ENCODE peak calls at places on chromosomes 4 and X, in six cellular contexts. One of them, this sample, is unnamed.

GRCh38 chrX:53190363-53190960 is 34.5 kb downstream of the KDM5C start:
- DNase-seq in tibial nerve: no peak
- DNase-seq in GM12878: no peak
- DNase-seq in HepG2: no peak
- DNase-seq in A549: no peak
- DNase-seq in HCT116: no peak
- DNase-seq in this sample: no peak

GRCh38 chr4:102500371-102501175 is 586 bp upstream of the NFKB1 start:
- DNase-seq in HCT116: no peak
- DNase-seq in A549: no peak
- DNase-seq in GM12878: no peak
- DNase-seq in HepG2: peak
- DNase-seq in tibial nerve: peak
- DNase-seq in this sample: peak

GRCh38 chr4:148998719-148999118 is 556.5 kb upstream of the NR3C2 start:
- DNase-seq in HepG2: peak
- DNase-seq in A549: no peak
- DNase-seq in tibial nerve: no peak
- DNase-seq in GM12878: no peak
- DNase-seq in HCT116: peak
- DNase-seq in this sample: no peak

GRCh38 chr4:75069493-75070074 is 136.7 kb downstream of the PARM1 start:
- DNase-seq in A549: no peak
- DNase-seq in HCT116: no peak
- DNase-seq in GM12878: peak
- DNase-seq in HepG2: no peak
- DNase-seq in tibial nerve: no peak
- DNase-seq in this sample: no peak

GRCh38 chr4:6293661-6294060 is 24.0 kb downstream of the WFS1 start:
- DNase-seq in HCT116: no peak
- DNase-seq in A549: no peak
- DNase-seq in HepG2: no peak
- DNase-seq in GM12878: no peak
- DNase-seq in tibial nerve: no peak
- DNase-seq in this sample: no peak

GRCh38 chr4:94451051-94451404 is 714 bp upstream of the PDLIM5 start:
- DNase-seq in A549: no peak
- DNase-seq in HCT116: no peak
- DNase-seq in GM12878: no peak
- DNase-seq in HepG2: no peak
- DNase-seq in tibial nerve: no peak
- DNase-seq in this sample: no peak

GRCh38 chr4:16516796-16517413 is 290.6 kb upstream of the TAPT1 start:
- DNase-seq in GM12878: no peak
- DNase-seq in tibial nerve: peak
- DNase-seq in A549: no peak
- DNase-seq in HCT116: no peak
- DNase-seq in HepG2: no peak
- DNase-seq in this sample: no peak

GRCh38 chrX:105816517-105816916 is 5.8 kb upstream of the NRK start:
- DNase-seq in tibial nerve: no peak
- DNase-seq in A549: no peak
- DNase-seq in HCT116: no peak
- DNase-seq in HepG2: no peak
- DNase-seq in GM12878: no peak
- DNase-seq in this sample: no peak

GRCh38 chr4:105145059-105145912 is 1.4 kb upstream of the TET2 start:
- DNase-seq in HepG2: no peak
- DNase-seq in A549: no peak
- DNase-seq in HCT116: no peak
- DNase-seq in GM12878: no peak
- DNase-seq in tibial nerve: no peak
- DNase-seq in this sample: no peak

GRCh38 chrX:42399632-42400024 is 378.3 kb downstream of the PPP1R2C start:
- DNase-seq in HepG2: no peak
- DNase-seq in A549: no peak
- DNase-seq in GM12878: no peak
- DNase-seq in HCT116: no peak
- DNase-seq in tibial nerve: no peak
- DNase-seq in this sample: no peak

GRCh38 chr4:154958621-154959358 is 177.7 kb downstream of the RBM46 start:
- DNase-seq in A549: no peak
- DNase-seq in HepG2: no peak
- DNase-seq in tibial nerve: peak
- DNase-seq in HCT116: no peak
- DNase-seq in GM12878: no peak
- DNase-seq in this sample: no peak

GRCh38 chr4:123364906-123365305 is 31.7 kb upstream of the SPRY1 start:
- DNase-seq in tibial nerve: no peak
- DNase-seq in HepG2: no peak
- DNase-seq in GM12878: no peak
- DNase-seq in A549: no peak
- DNase-seq in HCT116: no peak
- DNase-seq in this sample: no peak

GRCh38 chr4:156559346-156559745 is 412.3 kb downstream of the PDGFC start:
- DNase-seq in A549: no peak
- DNase-seq in GM12878: no peak
- DNase-seq in HepG2: no peak
- DNase-seq in HCT116: no peak
- DNase-seq in tibial nerve: no peak
- DNase-seq in this sample: no peak

GRCh38 chrX:47862680-47863079 is 26.0 kb downstream of the ZNF81 start:
- DNase-seq in tibial nerve: no peak
- DNase-seq in HCT116: no peak
- DNase-seq in HepG2: no peak
- DNase-seq in GM12878: no peak
- DNase-seq in A549: no peak
- DNase-seq in this sample: no peak

GRCh38 chr4:123406862-123407261 is 10.3 kb downstream of the SPRY1 start:
- DNase-seq in tibial nerve: no peak
- DNase-seq in A549: no peak
- DNase-seq in HCT116: no peak
- DNase-seq in GM12878: no peak
- DNase-seq in HepG2: no peak
- DNase-seq in this sample: no peak

GRCh38 chrX:151359341-151359740 is 37.7 kb upstream of the VMA21 start:
- DNase-seq in HCT116: no peak
- DNase-seq in HepG2: no peak
- DNase-seq in GM12878: no peak
- DNase-seq in tibial nerve: no peak
- DNase-seq in A549: no peak
- DNase-seq in this sample: no peak

GRCh38 chr4:87502580-87503238 is 26.5 kb downstream of the SPARCL1 start:
- DNase-seq in HCT116: peak
- DNase-seq in tibial nerve: no peak
- DNase-seq in A549: no peak
- DNase-seq in GM12878: no peak
- DNase-seq in HepG2: no peak
- DNase-seq in this sample: no peak

GRCh38 chr4:41538017-41538733 is at the start of gene LIMCH1:
- DNase-seq in GM12878: no peak
- DNase-seq in tibial nerve: peak
- DNase-seq in HepG2: no peak
- DNase-seq in A549: no peak
- DNase-seq in HCT116: no peak
- DNase-seq in this sample: peak

GRCh38 chrX:80237072-80237471 is 183.2 kb upstream of the TENT5D start:
- DNase-seq in HCT116: no peak
- DNase-seq in tibial nerve: no peak
- DNase-seq in GM12878: no peak
- DNase-seq in A549: no peak
- DNase-seq in HepG2: no peak
- DNase-seq in this sample: no peak

GRCh38 chrX:69505772-69506616 is 1.9 kb downstream of the NALF2 start:
- DNase-seq in GM12878: no peak
- DNase-seq in HCT116: no peak
- DNase-seq in A549: no peak
- DNase-seq in tibial nerve: no peak
- DNase-seq in HepG2: no peak
- DNase-seq in this sample: no peak

GRCh38 chr4:3342182-3342854 is 49.5 kb downstream of the RGS12 start:
- DNase-seq in tibial nerve: no peak
- DNase-seq in A549: peak
- DNase-seq in HCT116: no peak
- DNase-seq in GM12878: no peak
- DNase-seq in HepG2: peak
- DNase-seq in this sample: no peak

GRCh38 chr4:140849526-140849925 is 93.3 kb upstream of the TBC1D9 start:
- DNase-seq in HCT116: no peak
- DNase-seq in GM12878: no peak
- DNase-seq in HepG2: no peak
- DNase-seq in tibial nerve: no peak
- DNase-seq in A549: no peak
- DNase-seq in this sample: no peak

GRCh38 chr4:1463088-1463926 is 57.1 kb upstream of the NKX1-1 start:
- DNase-seq in HepG2: no peak
- DNase-seq in GM12878: no peak
- DNase-seq in A549: no peak
- DNase-seq in tibial nerve: no peak
- DNase-seq in HCT116: no peak
- DNase-seq in this sample: peak

GRCh38 chrX:56728752-56729151 is 291 bp upstream of the NBDY start:
- DNase-seq in A549: peak
- DNase-seq in HepG2: no peak
- DNase-seq in tibial nerve: peak
- DNase-seq in HCT116: no peak
- DNase-seq in GM12878: no peak
- DNase-seq in this sample: no peak

GRCh38 chr4:16838226-16838875 is 60.1 kb downstream of the LDB2 start:
- DNase-seq in tibial nerve: no peak
- DNase-seq in HepG2: no peak
- DNase-seq in GM12878: no peak
- DNase-seq in HCT116: no peak
- DNase-seq in A549: no peak
- DNase-seq in this sample: no peak

GRCh38 chr4:185693548-185694215 is 118.3 kb downstream of the SORBS2 start:
- DNase-seq in HepG2: no peak
- DNase-seq in HCT116: no peak
- DNase-seq in GM12878: no peak
- DNase-seq in A549: no peak
- DNase-seq in tibial nerve: no peak
- DNase-seq in this sample: no peak

GRCh38 chr4:54082168-54082567 is 17.8 kb upstream of the CHIC2 start:
- DNase-seq in tibial nerve: no peak
- DNase-seq in A549: peak
- DNase-seq in HCT116: peak
- DNase-seq in GM12878: no peak
- DNase-seq in HepG2: peak
- DNase-seq in this sample: no peak

DNA sequence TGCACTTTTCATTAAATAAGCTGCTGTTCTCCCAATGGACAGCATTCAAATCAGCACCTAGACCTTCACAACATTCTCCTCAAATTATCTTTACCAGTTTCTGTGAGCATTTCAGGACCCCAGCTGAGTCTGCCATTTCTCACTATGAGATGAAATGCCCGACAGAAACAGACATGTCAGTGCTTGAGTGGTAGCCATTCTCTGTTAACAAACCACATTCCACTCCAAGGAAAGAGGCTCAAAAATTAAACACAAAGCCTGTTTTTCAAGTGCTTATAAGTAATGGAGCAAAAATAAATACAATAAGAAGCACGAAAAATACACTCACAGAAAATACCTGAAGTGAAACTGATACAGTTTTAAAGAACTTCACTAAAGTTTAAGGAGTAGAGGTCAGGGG is 320.2 kb upstream of the PRPS2 start:
- DNase-seq in A549: no peak
- DNase-seq in HepG2: no peak
- DNase-seq in HCT116: no peak
- DNase-seq in tibial nerve: no peak
- DNase-seq in GM12878: no peak
- DNase-seq in this sample: no peak
- TF ChIP-seq POLR2A in A549: no peak
- TF ChIP-seq POLR2A in HepG2: no peak
- TF ChIP-seq POLR2A in HCT116: no peak
- TF ChIP-seq POLR2A in tibial nerve: no peak
- TF ChIP-seq POLR2A in GM12878: no peak
- TF ChIP-seq POLR2A in this sample: no peak

DNA sequence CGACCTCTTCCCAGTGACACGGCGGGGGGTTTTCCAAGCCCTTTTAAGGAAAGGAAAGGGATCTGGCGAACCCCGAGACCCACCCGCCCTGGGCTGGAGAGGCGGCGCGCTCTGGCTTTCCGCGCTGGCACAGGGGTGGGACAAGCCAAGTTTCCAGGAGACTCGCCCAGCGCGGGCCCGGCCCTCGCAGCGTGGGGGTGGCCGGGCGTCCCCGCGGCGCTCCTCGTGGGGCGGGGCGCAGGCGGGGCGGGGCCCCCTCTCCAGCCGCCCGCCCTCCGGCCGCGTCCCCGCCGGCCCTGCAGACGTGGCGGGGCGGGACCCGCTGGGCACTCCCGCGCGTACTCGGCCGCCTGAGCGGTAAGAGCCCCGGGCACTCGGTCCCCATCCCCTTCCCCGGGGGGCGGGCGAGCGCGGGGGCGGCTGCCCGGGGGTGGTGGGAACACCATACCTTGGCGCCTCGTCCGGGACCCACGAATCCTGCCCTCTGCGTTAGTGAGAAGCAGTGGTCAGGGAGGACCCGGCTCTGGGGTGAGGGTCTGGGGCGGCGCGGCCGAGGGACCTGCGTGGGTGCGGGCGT is at the start of gene FAM114A1:
- DNase-seq in HepG2: peak
- DNase-seq in A549: peak
- DNase-seq in GM12878: no peak
- DNase-seq in tibial nerve: peak
- DNase-seq in HCT116: no peak
- DNase-seq in this sample: peak
- TF ChIP-seq POLR2A in HepG2: peak
- TF ChIP-seq POLR2A in A549: peak
- TF ChIP-seq POLR2A in GM12878: peak
- TF ChIP-seq POLR2A in tibial nerve: peak
- TF ChIP-seq POLR2A in HCT116: no peak
- TF ChIP-seq POLR2A in this sample: peak

GRCh38 chr4:138686078-138686477 is 329.5 kb upstream of the NOCT start:
- DNase-seq in GM12878: no peak
- DNase-seq in HepG2: no peak
- DNase-seq in HCT116: no peak
- DNase-seq in tibial nerve: no peak
- DNase-seq in A549: no peak
- DNase-seq in this sample: no peak
- TF ChIP-seq POLR2A in GM12878: no peak
- TF ChIP-seq POLR2A in HepG2: no peak
- TF ChIP-seq POLR2A in HCT116: no peak
- TF ChIP-seq POLR2A in tibial nerve: no peak
- TF ChIP-seq POLR2A in A549: no peak
- TF ChIP-seq POLR2A in this sample: no peak

DNA sequence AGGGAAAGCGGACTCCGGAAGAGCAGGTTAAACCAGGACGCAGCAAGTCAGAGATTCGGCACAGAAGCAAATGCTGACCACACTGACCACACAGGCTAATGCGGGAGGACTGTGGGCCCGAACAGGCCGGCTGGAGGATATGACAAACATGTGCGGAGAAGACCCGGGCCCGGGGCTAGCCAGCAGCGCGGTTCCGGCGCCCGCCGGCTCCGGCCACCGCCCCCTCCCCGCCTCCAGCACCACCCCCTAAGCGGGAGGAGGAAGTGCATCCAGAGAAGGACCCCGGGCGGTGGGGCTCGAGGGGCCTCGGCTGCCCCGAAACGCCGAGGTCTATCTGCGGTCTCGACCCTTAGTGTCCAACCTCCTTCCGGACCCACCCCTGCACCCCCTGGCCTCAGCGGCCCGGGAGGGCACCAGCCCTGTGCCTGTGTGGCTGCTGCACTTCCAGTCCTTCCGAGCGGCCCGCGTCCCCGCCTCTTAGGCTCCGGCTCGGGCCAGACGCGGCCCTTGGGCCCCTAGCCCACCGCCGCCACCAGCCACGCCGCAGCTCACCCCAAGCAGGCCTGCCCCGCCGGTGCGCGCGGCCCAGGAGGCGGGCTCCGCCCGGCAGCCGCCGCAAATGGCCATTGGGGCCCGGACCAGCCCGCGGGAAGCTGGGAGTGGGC is 2.1 kb downstream of the ELOVL6 start:
- DNase-seq in GM12878: no peak
- DNase-seq in HepG2: peak
- DNase-seq in tibial nerve: peak
- DNase-seq in HCT116: no peak
- DNase-seq in A549: peak
- DNase-seq in this sample: peak
- TF ChIP-seq POLR2A in GM12878: peak
- TF ChIP-seq POLR2A in HepG2: peak
- TF ChIP-seq POLR2A in tibial nerve: peak
- TF ChIP-seq POLR2A in HCT116: peak
- TF ChIP-seq POLR2A in A549: peak
- TF ChIP-seq POLR2A in this sample: no peak

This sample was measured in H54.